ENCODE peak calls at places on chromosomes 2 and 18, in ten cellular contexts. E is substantia nigra; K is IMR-90; A is MM.1S; Y is CD4-positive, alpha-beta memory T cell; R is neuronal stem cell; B is left lung; N is CD8-positive, alpha-beta memory T cell; F is HCT116; W is upper lobe of right lung. J is an unnamed sample.

GRCh38 chr18:31102020-31102684 is at the start of gene DSC2:
- DNase-seq in E (no peak), K (no peak), A (no peak), Y (no peak), R (peak), B (peak), N (no peak), F (no peak), W (peak), J (peak)

GRCh38 chr2:39377226-39377939 is 59.7 kb downstream of the MAP4K3 start:
- DNase-seq in E (no peak), K (no peak), A (peak), Y (no peak), R (no peak), B (no peak), N (no peak), F (no peak), W (no peak), J (no peak)

GRCh38 chr2:163748420-163748819 is 12.6 kb upstream of the FIGN start:
- DNase-seq in E (no peak), K (no peak), A (no peak), Y (no peak), R (no peak), B (no peak), N (no peak), F (no peak), W (no peak), J (no peak)

GRCh38 chr2:100895934-100896685 is 76.2 kb downstream of the NPAS2 start:
- DNase-seq in E (no peak), K (no peak), A (no peak), Y (no peak), R (no peak), B (no peak), N (no peak), F (no peak), W (no peak), J (no peak)

GRCh38 chr2:85548608-85548900 is 9.6 kb downstream of the MAT2A start:
- DNase-seq in E (no peak), K (no peak), A (no peak), Y (no peak), R (no peak), B (no peak), N (no peak), F (no peak), W (no peak), J (no peak)

GRCh38 chr18:50796495-50796894 is 23.3 kb downstream of the MRO start:
- DNase-seq in E (no peak), K (no peak), A (no peak), Y (no peak), R (no peak), B (no peak), N (no peak), F (no peak), W (no peak), J (no peak)

GRCh38 chr2:68320118-68320641 is 431 bp upstream of the CNRIP1 start:
- DNase-seq in E (no peak), K (no peak), A (no peak), Y (no peak), R (peak), B (no peak), N (no peak), F (no peak), W (no peak), J (no peak)

GRCh38 chr18:2846638-2847340 is at the start of gene EMILIN2:
- DNase-seq in E (no peak), K (peak), A (no peak), Y (peak), R (peak), B (peak), N (peak), F (no peak), W (peak), J (peak)

GRCh38 chr2:154489271-154489858 is 209.1 kb upstream of the KCNJ3 start:
- DNase-seq in E (no peak), K (no peak), A (no peak), Y (no peak), R (no peak), B (no peak), N (no peak), F (no peak), W (no peak), J (no peak)

DNA sequence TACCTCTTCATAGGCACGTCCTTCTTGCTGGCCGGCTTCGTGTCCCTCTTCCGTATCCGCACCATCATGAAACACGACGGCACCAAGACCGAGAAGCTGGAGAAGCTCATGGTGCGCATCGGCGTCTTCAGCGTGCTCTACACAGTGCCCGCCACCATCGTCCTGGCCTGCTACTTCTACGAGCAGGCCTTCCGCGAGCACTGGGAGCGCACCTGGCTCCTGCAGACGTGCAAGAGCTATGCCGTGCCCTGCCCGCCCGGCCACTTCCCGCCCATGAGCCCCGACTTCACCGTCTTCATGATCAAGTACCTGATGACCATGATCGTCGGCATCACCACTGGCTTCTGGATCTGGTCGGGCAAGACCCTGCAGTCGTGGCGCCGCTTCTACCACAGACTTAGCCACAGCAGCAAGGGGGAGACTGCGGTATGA is 2.3 kb downstream of the FZD7 start:
- DNase-seq in E (no peak), K (peak), A (no peak), Y (no peak), R (peak), B (peak), N (no peak), F (no peak), W (no peak), J (no peak)
- H3K27ac ChIP-seq in E (no peak), K (peak), A (no peak), Y (no peak), R (peak), B (no peak), N (no peak), F (no peak), W (no peak), J (no peak)

GRCh38 chr2:234451242-234451641 is 45.6 kb downstream of the ARL4C start:
- DNase-seq in E (no peak), K (no peak), A (no peak), Y (no peak), R (no peak), B (no peak), N (no peak), F (no peak), W (no peak), J (no peak)
- H3K27ac ChIP-seq in E (no peak), K (peak), A (no peak), Y (peak), R (peak), B (no peak), N (no peak), F (no peak), W (no peak), J (no peak)

DNA sequence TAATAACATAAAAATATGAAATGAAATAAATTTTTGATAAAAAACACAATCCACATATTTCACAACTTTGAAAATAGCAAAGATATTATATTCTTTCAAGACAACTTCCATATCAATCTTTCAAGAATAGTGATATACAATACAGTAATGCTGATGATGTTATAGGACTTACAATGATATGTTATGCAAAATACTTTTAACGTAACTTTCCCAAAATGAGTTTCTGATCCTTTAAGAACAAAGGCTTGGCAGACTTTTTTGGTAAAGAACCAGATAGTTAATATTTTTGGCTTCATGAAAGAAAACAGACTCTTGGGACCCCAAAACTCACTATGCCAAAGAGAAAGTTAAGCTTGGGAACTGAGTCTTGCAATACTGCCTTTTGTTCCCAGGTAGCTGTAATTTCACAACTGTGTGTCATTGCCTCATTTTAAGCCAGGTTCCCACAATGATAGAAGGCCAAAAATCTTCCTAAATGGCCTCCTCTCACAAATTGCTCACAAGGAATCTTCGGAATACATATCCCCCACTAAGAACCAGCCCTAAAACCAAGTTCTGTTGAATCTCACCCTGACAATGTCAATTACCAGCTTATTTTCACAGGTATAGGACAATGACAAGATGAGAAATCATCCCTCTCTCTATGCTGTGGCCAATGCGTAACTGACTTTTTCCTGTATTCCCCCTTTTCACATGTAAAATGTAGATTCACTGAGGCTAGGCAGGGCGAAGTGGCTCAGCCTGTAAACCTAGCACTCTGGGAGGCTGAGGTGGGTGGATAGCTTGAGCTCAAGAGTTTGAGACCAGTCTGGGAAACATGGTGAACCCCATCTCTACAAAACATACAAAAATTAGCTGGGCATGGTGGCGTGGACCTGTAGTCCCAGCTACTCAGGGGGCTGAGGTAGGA is 54.8 kb upstream of the STRN start:
- DNase-seq in E (no peak), K (peak), A (no peak), Y (no peak), R (no peak), B (no peak), N (no peak), F (no peak), W (no peak), J (no peak)
- H3K27ac ChIP-seq in E (no peak), K (peak), A (no peak), Y (no peak), R (no peak), B (peak), N (no peak), F (no peak), W (peak), J (no peak)

GRCh38 chr2:26764906-26765305 is 822 bp downstream of the SLC35F6 start:
- DNase-seq in E (no peak), K (no peak), A (no peak), Y (no peak), R (no peak), B (no peak), N (no peak), F (no peak), W (no peak), J (no peak)
- H3K27ac ChIP-seq in E (peak), K (peak), A (no peak), Y (peak), R (no peak), B (peak), N (peak), F (peak), W (peak), J (peak)

GRCh38 chr2:156437272-156437671 is 1.1 kb downstream of the GPD2 start:
- DNase-seq in E (no peak), K (peak), A (no peak), Y (no peak), R (no peak), B (no peak), N (no peak), F (no peak), W (no peak), J (peak)
- H3K27ac ChIP-seq in E (peak), K (peak), A (no peak), Y (peak), R (no peak), B (peak), N (peak), F (peak), W (peak), J (peak)

GRCh38 chr2:182606728-182607681 is 109.1 kb upstream of the DNAJC10 start:
- DNase-seq in E (no peak), K (no peak), A (no peak), Y (no peak), R (no peak), B (no peak), N (no peak), F (no peak), W (no peak), J (no peak)
- H3K27ac ChIP-seq in E (no peak), K (no peak), A (no peak), Y (no peak), R (no peak), B (no peak), N (no peak), F (no peak), W (no peak), J (no peak)

GRCh38 chr2:113129519-113130078 is 2.2 kb downstream of the IL1RN start:
- DNase-seq in E (no peak), K (no peak), A (no peak), Y (no peak), R (no peak), B (no peak), N (no peak), F (no peak), W (no peak), J (no peak)

GRCh38 chr2:113126845-113127645 is at the start of gene IL1RN:
- DNase-seq in E (no peak), K (no peak), A (no peak), Y (no peak), R (no peak), B (peak), N (no peak), F (no peak), W (no peak), J (peak)

GRCh38 chr2:113124984-113125855 is 2.2 kb upstream of the IL1RN start:
- DNase-seq in E (no peak), K (no peak), A (no peak), Y (no peak), R (no peak), B (no peak), N (no peak), F (no peak), W (no peak), J (no peak)

GRCh38 chr2:113127646-113128385 is 418 bp downstream of the IL1RN start:
- DNase-seq in E (no peak), K (no peak), A (no peak), Y (no peak), R (no peak), B (no peak), N (no peak), F (no peak), W (no peak), J (peak)

DNA sequence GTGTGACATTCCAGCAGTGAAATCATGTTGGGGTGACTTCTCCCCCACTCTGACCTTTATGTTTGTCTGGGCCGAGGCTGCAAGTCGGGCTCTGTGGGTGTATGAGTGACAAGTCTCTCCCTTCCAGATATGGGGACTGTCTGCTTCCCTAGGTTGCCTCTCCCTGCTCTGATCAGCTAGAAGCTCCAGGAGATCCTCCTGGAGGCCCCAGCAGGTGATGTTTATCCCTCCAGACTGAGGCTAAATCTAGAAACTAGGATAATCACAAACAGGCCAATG is 927 bp downstream of the IL1RN start:
- DNase-seq in E (no peak), K (no peak), A (no peak), Y (no peak), R (no peak), B (no peak), N (no peak), F (no peak), W (no peak), J (no peak)
- H3K27ac ChIP-seq in E (no peak), K (no peak), A (no peak), Y (no peak), R (no peak), B (no peak), N (no peak), F (no peak), W (no peak), J (peak)